ENCODE peak calls at places on chromosomes 4 and X, in six cellular contexts. E is pancreas; V is CD8-positive, alpha-beta T cell; H is lower leg skin; X is A549; G is brain microvascular endothelial cell. P is an unnamed sample.

GRCh38 chr4:151318310-151319006 is 6.9 kb downstream of the SH3D19 start:
- DNase-seq in G (no peak), X (no peak), V (no peak), E (no peak), H (no peak), P (no peak)

GRCh38 chrX:45422216-45422925 is 221.7 kb upstream of the DIPK2B start:
- DNase-seq in X (no peak), E (no peak), H (no peak), V (no peak), G (no peak), P (no peak)

GRCh38 chrX:120207009-120207610 is 43.5 kb upstream of the ZBTB33 start:
- DNase-seq in V (no peak), H (no peak), G (no peak), E (no peak), X (no peak), P (no peak)

GRCh38 chrX:8868070-8868795 is 67.0 kb upstream of the FAM9A start:
- DNase-seq in H (no peak), V (no peak), X (peak; percentile 29), G (peak; percentile 57), E (no peak), P (no peak)

GRCh38 chr4:169619518-169619957 is 840 bp upstream of the CLCN3 start:
- DNase-seq in V (peak; percentile 34), G (peak; percentile 72), E (no peak), X (peak; percentile 46), H (peak; percentile 57), P (no peak)

GRCh38 chr4:5804656-5805055 is 88.2 kb downstream of the CRMP1 start:
- DNase-seq in X (no peak), V (no peak), G (no peak), E (no peak), H (no peak), P (no peak)

GRCh38 chr4:1023895-1024740 is 12.7 kb downstream of the FGFRL1 start:
- DNase-seq in V (no peak), E (no peak), X (no peak), H (no peak), G (no peak), P (no peak)

GRCh38 chr4:6199344-6199921 is 916 bp downstream of the JAKMIP1 start:
- DNase-seq in X (no peak), H (no peak), G (no peak), E (no peak), V (no peak), P (no peak)

GRCh38 chr4:155433636-155434360 is 57.0 kb upstream of the MAP9 start:
- DNase-seq in V (no peak), H (no peak), G (peak; percentile 6), X (no peak), E (no peak), P (no peak)

GRCh38 chr4:743463-744211 is 38.0 kb downstream of the PCGF3 start:
- DNase-seq in X (no peak), G (no peak), V (no peak), H (no peak), E (no peak), P (peak; percentile 82)

GRCh38 chr4:1859389-1859753 is 3.4 kb upstream of the LETM1 start:
- DNase-seq in V (no peak), E (no peak), H (no peak), G (no peak), X (no peak), P (no peak)

GRCh38 chr4:1793496-1793840 is 375 bp downstream of the FGFR3 start:
- DNase-seq in H (no peak), G (no peak), X (peak; percentile 33), E (peak; percentile 78), V (no peak), P (no peak)

GRCh38 chr4:38583102-38583501 is 80.9 kb upstream of the KLF3 start:
- DNase-seq in G (no peak), E (no peak), H (no peak), V (no peak), X (no peak), P (no peak)

GRCh38 chr4:74608151-74608949 is 163.4 kb downstream of the AREG start:
- DNase-seq in E (no peak), V (no peak), X (peak; percentile 41), H (no peak), G (no peak), P (no peak)

GRCh38 chrX:65690057-65690855 is 22.8 kb downstream of the MSN start:
- DNase-seq in E (no peak), X (no peak), H (no peak), G (peak; percentile 63), V (no peak), P (no peak)

GRCh38 chrX:2252331-2253065 is 248.3 kb downstream of the DHRSX start:
- DNase-seq in E (no peak), X (no peak), G (no peak), H (no peak), V (no peak), P (no peak)

GRCh38 chr4:159719531-159719930 is 616.7 kb downstream of the RAPGEF2 start:
- DNase-seq in H (no peak), V (no peak), X (no peak), E (no peak), G (no peak), P (no peak)

GRCh38 chr4:138390286-138390685 is 148.1 kb upstream of the SLC7A11 start:
- DNase-seq in H (no peak), G (peak; percentile 46), X (no peak), V (no peak), E (no peak), P (no peak)

GRCh38 chrX:47160781-47161180 is 15.8 kb downstream of the RBM10 start:
- DNase-seq in V (no peak), X (no peak), H (no peak), E (peak; percentile 11), G (no peak), P (no peak)

GRCh38 chr4:117420966-117421365 is 335.6 kb upstream of the TRAM1L1 start:
- DNase-seq in E (no peak), G (no peak), V (no peak), X (no peak), H (no peak), P (no peak)

GRCh38 chr4:13544556-13545393 is 467 bp upstream of the NKX3-2 start:
- DNase-seq in X (peak; percentile 90), V (no peak), H (peak; percentile 29), G (peak; percentile 63), E (peak; percentile 78), P (peak; percentile 95)

GRCh38 chrX:70429759-70430158 is 6.6 kb downstream of the GDPD2 start:
- DNase-seq in V (no peak), G (no peak), X (no peak), E (no peak), H (no peak), P (no peak)

GRCh38 chr4:1109898-1110506 is 3.4 kb downstream of the RNF212 start:
- DNase-seq in H (no peak), G (no peak), V (no peak), E (no peak), X (peak; percentile 25), P (no peak)

GRCh38 chr4:123300625-123301024 is 96.0 kb upstream of the SPRY1 start:
- DNase-seq in V (no peak), H (no peak), X (no peak), G (no peak), E (no peak), P (no peak)

GRCh38 chr4:123301942-123302341 is 94.7 kb upstream of the SPRY1 start:
- DNase-seq in X (no peak), G (no peak), H (no peak), V (no peak), E (no peak), P (no peak)

GRCh38 chr4:123305746-123306145 is 90.8 kb upstream of the SPRY1 start:
- DNase-seq in V (no peak), G (no peak), E (no peak), X (no peak), H (no peak), P (no peak)

GRCh38 chr4:123300222-123300621 is 96.4 kb upstream of the SPRY1 start:
- DNase-seq in X (no peak), V (no peak), G (no peak), H (no peak), E (no peak), P (no peak)

GRCh38 chr4:123304151-123305021 is 92.2 kb upstream of the SPRY1 start:
- DNase-seq in X (no peak), V (no peak), E (no peak), H (no peak), G (no peak), P (no peak)
- TF ChIP-seq CTCF in X (no peak), V (no peak), E (no peak), H (no peak), G (no peak), P (no peak)

GRCh38 chr4:18980516-18981233 is 959.1 kb upstream of the LCORL start:
- DNase-seq in E (no peak), H (no peak), X (no peak), G (no peak), V (no peak), P (no peak)

GRCh38 chr4:18976884-18977283 is 955.3 kb upstream of the LCORL start:
- DNase-seq in X (no peak), G (no peak), E (no peak), H (no peak), V (no peak), P (no peak)

GRCh38 chr4:18981234-18981615 is 959.7 kb upstream of the LCORL start:
- DNase-seq in V (no peak), X (no peak), G (no peak), H (no peak), E (no peak), P (no peak)

DNA sequence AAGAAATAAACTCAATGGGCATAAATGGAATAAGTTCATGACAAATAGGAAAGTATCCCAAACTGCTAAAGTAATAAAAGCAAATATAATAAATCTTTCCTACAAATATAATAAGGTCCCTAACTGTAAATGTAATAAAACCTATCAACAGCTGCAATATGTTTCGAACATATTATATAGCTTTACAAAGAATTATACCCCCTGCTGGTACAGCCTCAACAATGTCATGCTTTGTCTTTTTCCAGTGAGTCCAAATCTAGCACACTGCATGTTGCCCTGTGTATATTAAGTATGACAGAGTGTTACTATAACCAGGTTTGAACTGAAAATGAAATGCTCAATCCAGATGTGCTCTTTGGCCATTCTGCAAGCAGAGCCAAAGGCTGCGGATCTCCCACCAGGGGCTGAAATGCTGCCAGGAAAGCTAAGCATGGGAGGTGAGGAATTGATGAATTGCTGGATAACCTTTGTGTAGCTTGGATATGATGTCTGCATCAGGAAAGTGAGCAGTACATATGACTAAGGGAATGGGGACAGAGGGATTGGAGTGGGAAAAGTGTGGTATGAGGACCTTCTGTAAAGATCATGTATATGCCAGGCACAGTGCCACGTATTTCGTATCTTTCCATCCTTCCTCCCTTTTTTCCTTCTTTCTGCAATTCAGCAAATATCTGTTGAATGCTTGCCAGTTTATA is 954.5 kb upstream of the LCORL start:
- DNase-seq in H (no peak), G (no peak), E (no peak), V (no peak), X (no peak), P (no peak)
- TF ChIP-seq CTCF in H (no peak), G (no peak), E (no peak), V (no peak), X (no peak), P (peak; percentile 25)

GRCh38 chr4:111943796-111944203 is 201.5 kb upstream of the FAM241A start:
- DNase-seq in X (peak; percentile 23), H (no peak), G (no peak), V (no peak), E (peak; percentile 54), P (no peak)
- TF ChIP-seq CTCF in X (peak; percentile 51), H (no peak), G (peak; percentile 82), V (no peak), E (peak; percentile 23), P (peak; percentile 44)

DNA sequence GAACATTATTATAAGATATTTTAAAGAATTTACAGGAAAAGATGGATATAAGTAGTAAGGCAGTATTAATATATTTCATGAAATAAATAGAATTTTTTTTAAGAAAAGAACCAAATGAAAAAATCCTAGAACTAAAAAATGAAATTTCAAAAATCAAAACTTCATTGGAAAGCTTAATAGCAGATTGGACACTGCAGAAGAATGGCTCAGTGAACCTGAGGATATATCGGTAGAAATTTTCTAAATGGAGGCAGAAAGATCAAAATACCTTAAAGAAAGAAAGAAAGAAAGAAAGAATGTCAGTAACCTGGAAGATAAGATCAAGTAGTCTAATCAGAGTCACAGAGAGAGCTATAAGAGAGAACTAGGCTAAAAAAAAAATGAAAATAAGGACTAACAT is 21.3 kb upstream of the FAM13A start:
- DNase-seq in X (no peak), V (no peak), H (no peak), G (no peak), E (no peak), P (no peak)
- TF ChIP-seq CTCF in X (no peak), V (no peak), H (no peak), G (no peak), E (no peak), P (no peak)